ENCODE peak calls at places on chromosome 3, in seven cellular contexts. R is ELR, M is AG10803, N is spleen, A is ureter, K is colonic mucosa, L is hepatocyte. F is an unnamed sample.

GRCh38 chr3:48047841-48048456 is 31.7 kb upstream of the MAP4 start:
- DNase-seq in R (no peak), L (no peak), A (no peak), N (no peak), M (no peak), K (no peak), F (no peak)

GRCh38 chr3:12662593-12663310 is 1.2 kb downstream of the RAF1 start:
- DNase-seq in N (peak; percentile 85), L (peak; percentile 59), M (peak; percentile 29), A (no peak), R (peak; percentile 69), K (peak; percentile 51), F (peak; percentile 42)

GRCh38 chr3:171116365-171116764 is 89.8 kb upstream of the SLC2A2 start:
- DNase-seq in L (no peak), N (no peak), M (peak; percentile 25), K (no peak), A (no peak), R (peak; percentile 58), F (no peak)

GRCh38 chr3:184361932-184362667 is 590 bp downstream of the POLR2H start:
- DNase-seq in L (peak; percentile 81), K (peak; percentile 82), N (peak; percentile 92), R (peak; percentile 72), A (no peak), M (peak; percentile 47), F (peak; percentile 80)

GRCh38 chr3:187519428-187519890 is 150.7 kb downstream of the SST start:
- DNase-seq in K (no peak), M (peak; percentile 78), L (no peak), R (peak; percentile 52), A (no peak), N (no peak), F (no peak)

GRCh38 chr3:84946240-84946639 is 12.5 kb upstream of the CADM2 start:
- DNase-seq in K (no peak), R (no peak), A (no peak), N (no peak), L (peak; percentile 26), M (no peak), F (no peak)

GRCh38 chr3:30691249-30691880 is 85.0 kb downstream of the TGFBR2 start:
- DNase-seq in L (no peak), R (no peak), N (no peak), A (no peak), K (no peak), M (no peak), F (no peak)

GRCh38 chr3:15345608-15346137 is 13.3 kb upstream of the SH3BP5 start:
- DNase-seq in M (no peak), K (no peak), N (peak; percentile 85), R (no peak), L (no peak), A (no peak), F (no peak)

GRCh38 chr3:188358787-188359493 is 205.0 kb downstream of the LPP start:
- DNase-seq in L (no peak), M (no peak), A (no peak), K (no peak), R (no peak), N (no peak), F (no peak)

GRCh38 chr3:69294014-69294771 is 91.7 kb downstream of the FRMD4B start:
- DNase-seq in A (no peak), L (peak; percentile 43), K (no peak), N (no peak), R (peak; percentile 53), M (peak; percentile 58), F (no peak)

GRCh38 chr3:16028604-16029003 is 145.9 kb upstream of the GALNT15 start:
- DNase-seq in L (no peak), K (no peak), R (peak; percentile 60), N (no peak), M (peak; percentile 31), A (no peak), F (no peak)

GRCh38 chr3:44363591-44363990 is 25.0 kb downstream of the TCAIM start:
- DNase-seq in R (no peak), M (no peak), K (no peak), A (no peak), L (peak; percentile 9), N (no peak), F (no peak)

GRCh38 chr3:10023587-10024310 is 2.5 kb upstream of the FANCD2 start:
- DNase-seq in K (no peak), N (no peak), M (peak; percentile 76), L (peak; percentile 41), R (peak; percentile 91), A (no peak), F (no peak)

GRCh38 chr3:196756738-196757137 is 17.1 kb downstream of the PAK2 start:
- DNase-seq in K (no peak), M (no peak), A (no peak), R (no peak), L (no peak), N (no peak), F (no peak)

GRCh38 chr3:171122212-171122611 is 95.7 kb upstream of the SLC2A2 start:
- DNase-seq in R (peak; percentile 25), L (no peak), K (no peak), A (no peak), M (no peak), N (no peak), F (no peak)

F was measured in NCI-H2081.